ENCODE peak calls at places on chromosomes 3 and 15, in eight cellular contexts. X is adrenal gland; A is stomach; O is CD8-positive, alpha-beta T cell; R is IMR-90; W is epithelial cell of prostate; D is foreskin keratinocyte; E is CD4-positive, alpha-beta memory T cell. G is an unnamed sample.

GRCh38 chr3:152104847-152105415 is 163.8 kb upstream of the MBNL1 start:
- DNase-seq in W (no peak), R (no peak), X (no peak), E (no peak), O (no peak), A (no peak), D (no peak), G (no peak)

GRCh38 chr3:159378391-159378790 is 576.5 kb downstream of the MFSD1 start:
- DNase-seq in W (no peak), O (no peak), D (no peak), E (no peak), R (no peak), X (no peak), A (no peak), G (no peak)

GRCh38 chr15:39554746-39555387 is 26.0 kb upstream of the THBS1 start:
- DNase-seq in E (no peak), O (no peak), W (no peak), A (no peak), X (no peak), D (no peak), R (no peak), G (no peak)

GRCh38 chr15:66481107-66481856 is 16.3 kb downstream of the SNAPC5 start:
- DNase-seq in E (no peak), O (no peak), X (no peak), R (peak; percentile 38), W (no peak), A (no peak), D (peak; percentile 91), G (no peak)

GRCh38 chr15:83283813-83284562 is 476 bp downstream of the BNC1 start:
- DNase-seq in R (no peak), E (no peak), D (no peak), O (no peak), W (no peak), X (no peak), A (no peak), G (no peak)

GRCh38 chr3:25291524-25291923 is 136.5 kb upstream of the RARB start:
- DNase-seq in W (no peak), R (no peak), D (no peak), E (no peak), X (no peak), O (no peak), A (no peak), G (no peak)

GRCh38 chr15:40470423-40471104 is at the start of gene CHST14:
- DNase-seq in A (peak; percentile 55), R (peak; percentile 43), O (peak; percentile 47), W (no peak), X (peak; percentile 58), D (no peak), E (peak; percentile 58), G (peak; percentile 26)

GRCh38 chr3:148975277-148975676 is 16.1 kb upstream of the GYG1 start:
- DNase-seq in E (no peak), D (no peak), A (no peak), W (no peak), X (no peak), O (no peak), R (no peak), G (no peak)

GRCh38 chr3:86269364-86270155 is 721.4 kb downstream of the VGLL3 start:
- DNase-seq in W (no peak), D (no peak), A (no peak), R (no peak), X (no peak), E (no peak), O (no peak), G (no peak)

GRCh38 chr3:81716870-81717509 is 44.5 kb downstream of the GBE1 start:
- DNase-seq in W (no peak), A (peak; percentile 46), O (no peak), X (peak; percentile 60), D (no peak), E (no peak), R (peak; percentile 83), G (no peak)

GRCh38 chr3:13073042-13073906 is at the start of gene IQSEC1:
- DNase-seq in W (no peak), A (peak; percentile 57), E (peak; percentile 74), R (peak; percentile 7), D (no peak), X (peak; percentile 59), O (peak; percentile 66), G (peak; percentile 70)

GRCh38 chr3:71673486-71673885 is 51.7 kb downstream of the EIF4E3 start:
- DNase-seq in X (no peak), W (no peak), R (peak; percentile 55), A (no peak), D (peak; percentile 39), O (no peak), E (no peak), G (no peak)

GRCh38 chr3:13111173-13111873 is 38.1 kb upstream of the IQSEC1 start:
- DNase-seq in R (no peak), E (no peak), W (no peak), O (no peak), X (no peak), D (no peak), A (peak; percentile 79), G (no peak)

GRCh38 chr3:21274000-21274671 is 476.9 kb downstream of the ZNF385D start:
- DNase-seq in E (no peak), D (peak; percentile 48), O (no peak), A (no peak), X (no peak), R (peak; percentile 17), W (no peak), G (no peak)

GRCh38 chr3:50224639-50225038 is 11.4 kb upstream of the GNAI2 start:
- DNase-seq in R (no peak), D (no peak), O (no peak), A (no peak), W (no peak), X (no peak), E (no peak), G (no peak)

GRCh38 chr15:34359416-34359815 is 7.6 kb downstream of the LPCAT4 start:
- DNase-seq in O (no peak), A (peak; percentile 55), D (no peak), R (no peak), W (no peak), X (peak; percentile 51), E (no peak), G (no peak)

GRCh38 chr3:161035711-161036110 is 69.4 kb downstream of the B3GALNT1 start:
- DNase-seq in X (no peak), W (no peak), R (no peak), E (no peak), D (no peak), O (no peak), A (no peak), G (no peak)

GRCh38 chr3:133608405-133608804 is 34.9 kb downstream of the CDV3 start:
- DNase-seq in D (peak; percentile 10), X (no peak), O (no peak), W (no peak), R (peak; percentile 18), A (no peak), E (no peak), G (no peak)

GRCh38 chr15:45136378-45136764 is 6.6 kb downstream of the DUOX1 start:
- DNase-seq in X (no peak), W (no peak), D (no peak), R (no peak), A (no peak), E (no peak), O (no peak), G (no peak)

GRCh38 chr3:11172136-11172670 is 17.9 kb downstream of the HRH1 start:
- DNase-seq in X (no peak), E (no peak), A (no peak), O (no peak), D (no peak), W (no peak), R (peak; percentile 66), G (no peak)
- H3K27ac ChIP-seq in X (no peak overlapping the region), E (no peak overlapping the region), A (no peak overlapping the region), O (no peak overlapping the region), D (no peak overlapping the region), W (no peak overlapping the region), R (peak overlapping the region; percentile 90), G (no peak overlapping the region)

DNA sequence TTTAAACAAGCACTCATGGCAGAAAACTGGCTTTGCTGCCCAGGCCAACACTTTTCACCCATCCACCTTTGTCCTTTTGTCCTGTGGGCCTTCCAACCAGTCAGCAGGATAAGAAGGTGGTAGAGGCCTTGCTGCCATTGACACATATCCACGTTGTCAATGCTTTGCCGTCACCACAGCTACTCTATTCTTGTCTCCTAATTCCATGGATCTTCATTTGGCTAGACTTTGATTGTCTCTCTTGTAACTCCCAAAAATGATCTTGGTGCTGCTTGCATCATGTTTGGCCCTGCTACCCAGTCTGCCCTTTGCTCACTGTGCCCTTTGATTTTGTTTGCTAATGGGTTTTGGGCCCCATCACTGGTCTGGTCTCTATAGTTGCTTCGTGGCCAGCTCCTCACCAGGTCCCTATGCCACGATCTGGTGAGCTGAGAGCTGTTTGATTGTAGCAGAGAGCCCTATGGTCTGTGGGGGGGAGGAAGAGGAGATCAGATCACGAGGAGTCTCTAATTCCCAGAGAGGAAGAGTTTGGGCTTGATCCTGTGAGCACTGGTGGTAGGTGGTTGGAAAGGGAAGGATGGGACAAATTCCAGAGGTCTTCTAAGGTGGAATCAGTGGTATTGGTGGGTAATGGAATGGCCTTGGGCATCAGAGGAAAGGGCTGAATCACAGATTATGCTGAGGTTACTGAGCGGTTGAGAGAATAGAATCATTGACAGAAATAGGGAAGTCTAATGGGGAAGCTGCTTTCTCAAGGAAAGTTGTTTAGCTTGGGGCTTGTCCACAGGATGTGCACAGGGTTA is 40.3 kb downstream of the ABHD2 start:
- DNase-seq in R (no peak), A (no peak), X (no peak), W (no peak), D (no peak), O (no peak), E (no peak), G (no peak)
- H3K27ac ChIP-seq in R (no peak overlapping the region), A (peak overlapping the region; percentile 95), X (peak overlapping the region; percentile 42), W (no peak overlapping the region), D (no peak overlapping the region), O (no peak overlapping the region), E (no peak overlapping the region), G (peak overlapping the region; percentile 8)

GRCh38 chr3:55484741-55485207 is 2.3 kb downstream of the WNT5A start:
- DNase-seq in D (no peak), W (no peak), E (no peak), R (no peak), A (no peak), O (no peak), X (no peak), G (no peak)

GRCh38 chr3:55486857-55487375 is at the start of gene WNT5A:
- DNase-seq in W (no peak), E (no peak), X (no peak), D (peak; percentile 67), A (no peak), R (no peak), O (no peak), G (no peak)

GRCh38 chr3:55485208-55485791 is 1.8 kb downstream of the WNT5A start:
- DNase-seq in A (peak; percentile 77), O (no peak), R (peak; percentile 88), W (no peak), D (peak; percentile 65), X (peak; percentile 62), E (no peak), G (peak; percentile 30)

GRCh38 chr3:55487376-55488241 is 503 bp upstream of the WNT5A start:
- DNase-seq in X (no peak), W (no peak), A (no peak), R (peak; percentile 73), O (no peak), D (peak; percentile 75), E (no peak), G (no peak)

GRCh38 chr3:55486101-55486856 is 827 bp downstream of the WNT5A start:
- DNase-seq in E (no peak), R (peak; percentile 79), W (no peak), X (peak; percentile 54), A (peak; percentile 63), O (no peak), D (peak; percentile 67), G (no peak)
- H3K27ac ChIP-seq in E (no peak overlapping the region), R (peak overlapping the region; percentile 98), W (peak overlapping the region; percentile 84), X (peak overlapping the region; percentile 8), A (peak overlapping the region; percentile 76), O (no peak overlapping the region), D (peak overlapping the region; percentile 57), G (no peak overlapping the region)

GRCh38 chr3:60703956-60704736 is 547.1 kb downstream of the FHIT start:
- DNase-seq in A (no peak), D (no peak), R (peak; percentile 66), X (no peak), O (no peak), W (no peak), E (no peak), G (no peak)
- H3K27ac ChIP-seq in A (no peak overlapping the region), D (no peak overlapping the region), R (no peak overlapping the region), X (no peak overlapping the region), O (no peak overlapping the region), W (no peak overlapping the region), E (no peak overlapping the region), G (no peak overlapping the region)

G was measured in caudate nucleus.